ENCODE peak calls at places on chromosome 14, in six cellular contexts. U, N, O, I, X and G are unnamed samples.

GRCh38 chr14:75976838-75977237 is 5.0 kb downstream of the TGFB3 start:
- DNase-seq in U (no peak), N (no peak), O (peak; percentile 29), I (no peak), X (no peak), G (no peak)

GRCh38 chr14:104792945-104793702 is 2.4 kb downstream of the AKT1 start:
- DNase-seq in U (no peak), N (no peak), O (peak; percentile 64), I (no peak), X (peak; percentile 37), G (no peak)

GRCh38 chr14:88551094-88551870 is 3.5 kb downstream of the PTPN21 start:
- DNase-seq in U (peak; percentile 48), N (peak; percentile 82), O (peak; percentile 93), I (peak; percentile 76), X (no peak), G (no peak)

GRCh38 chr14:63656194-63656593 is 14.5 kb upstream of the WDR89 start:
- DNase-seq in U (no peak), N (no peak), O (no peak), I (no peak), X (no peak), G (no peak)

GRCh38 chr14:104143521-104144452 is 5.4 kb downstream of the KIF26A start:
- DNase-seq in U (no peak), N (peak; percentile 53), O (no peak), I (no peak), X (no peak), G (peak; percentile 35)

GRCh38 chr14:101019974-101020710 is 116.6 kb upstream of the RTL1 start:
- DNase-seq in U (no peak), N (peak; percentile 42), O (no peak), I (peak; percentile 1), X (no peak), G (no peak)

GRCh38 chr14:68677476-68677875 is 115.4 kb downstream of the ZFP36L1 start:
- DNase-seq in U (no peak), N (no peak), O (no peak), I (no peak), X (no peak), G (no peak)

GRCh38 chr14:33726685-33727084 is 224.2 kb downstream of the EGLN3 start:
- DNase-seq in U (no peak), N (no peak), O (no peak), I (no peak), X (no peak), G (no peak)

GRCh38 chr14:104280902-104281767 is 142.7 kb downstream of the KIF26A start:
- DNase-seq in U (no peak), N (peak; percentile 56), O (no peak), I (peak; percentile 6), X (no peak), G (no peak)

GRCh38 chr14:89409961-89410360 is 7.1 kb downstream of the FOXN3 start:
- DNase-seq in U (no peak), N (no peak), O (no peak), I (no peak), X (no peak), G (no peak)

GRCh38 chr14:76918751-76919421 is 92.7 kb downstream of the LRRC74A start:
- DNase-seq in U (peak; percentile 91), N (peak; percentile 99), O (peak; percentile 75), I (peak; percentile 95), X (peak; percentile 80), G (no peak)

GRCh38 chr14:104924421-104925213 is at the start of gene PLD4:
- DNase-seq in U (no peak), N (peak; percentile 55), O (no peak), I (no peak), X (no peak), G (no peak)

GRCh38 chr14:24372701-24373416 is 4.9 kb downstream of the NFATC4 start:
- DNase-seq in U (no peak), N (no peak), O (no peak), I (peak; percentile 69), X (peak; percentile 41), G (no peak)

GRCh38 chr14:22979748-22980392 is 2.5 kb downstream of the AJUBA start:
- DNase-seq in U (no peak), N (peak; percentile 61), O (no peak), I (no peak), X (no peak), G (no peak)

GRCh38 chr14:34676516-34677211 is 37.7 kb downstream of the CFL2 start:
- DNase-seq in U (no peak), N (no peak), O (no peak), I (no peak), X (no peak), G (no peak)

GRCh38 chr14:100903672-100904185 is at the start of gene RTL1:
- DNase-seq in U (no peak), N (no peak), O (no peak), I (no peak), X (no peak), G (no peak)

GRCh38 chr14:26846388-26846787 is 248.6 kb upstream of the NOVA1 start:
- DNase-seq in U (no peak), N (no peak), O (no peak), I (no peak), X (no peak), G (no peak)

GRCh38 chr14:34766060-34766459 is 51.7 kb upstream of the CFL2 start:
- DNase-seq in U (no peak), N (no peak), O (no peak), I (no peak), X (no peak), G (no peak)

GRCh38 chr14:88422919-88423318 is 37.5 kb downstream of the SPATA7 start:
- DNase-seq in U (no peak), N (no peak), O (no peak), I (no peak), X (no peak), G (no peak)

GRCh38 chr14:25118671-25119070 is 68.7 kb upstream of the STXBP6 start:
- DNase-seq in U (no peak), N (no peak), O (no peak), I (no peak), X (no peak), G (no peak)

GRCh38 chr14:51823706-51824105 is 36.7 kb upstream of the GNG2 start:
- DNase-seq in U (no peak), N (no peak), O (no peak), I (no peak), X (no peak), G (no peak)

GRCh38 chr14:35107866-35108265 is 13.9 kb downstream of the PPP2R3C start:
- DNase-seq in U (no peak), N (no peak), O (no peak), I (no peak), X (no peak), G (no peak)

GRCh38 chr14:81314443-81315175 is 85.5 kb downstream of the STON2 start:
- DNase-seq in U (no peak), N (no peak), O (no peak), I (no peak), X (no peak), G (no peak)

GRCh38 chr14:49982522-49982951 is 89.7 kb downstream of the ARF6 start:
- DNase-seq in U (no peak), N (peak; percentile 86), O (no peak), I (no peak), X (no peak), G (no peak)
- H3K4me3 ChIP-seq in U (peak overlapping the region; percentile 18), N (peak overlapping the region; percentile 53), O (no peak overlapping the region), I (peak overlapping the region; percentile 38), X (no peak overlapping the region), G (no peak overlapping the region)

GRCh38 chr14:96514694-96515093 is 12.5 kb downstream of the PAPOLA start:
- DNase-seq in U (no peak), N (no peak), O (no peak), I (no peak), X (no peak), G (no peak)
- H3K4me1 ChIP-seq in U (no peaks in the 10 kb centered on the region), N (peaks cover 36% of the 10 kb centered on the region), O (peaks cover 73% of the 10 kb centered on the region), I (peaks cover 92% of the 10 kb centered on the region), X (peaks cover 66% of the 10 kb centered on the region), G (peaks cover 61% of the 10 kb centered on the region)

DNA sequence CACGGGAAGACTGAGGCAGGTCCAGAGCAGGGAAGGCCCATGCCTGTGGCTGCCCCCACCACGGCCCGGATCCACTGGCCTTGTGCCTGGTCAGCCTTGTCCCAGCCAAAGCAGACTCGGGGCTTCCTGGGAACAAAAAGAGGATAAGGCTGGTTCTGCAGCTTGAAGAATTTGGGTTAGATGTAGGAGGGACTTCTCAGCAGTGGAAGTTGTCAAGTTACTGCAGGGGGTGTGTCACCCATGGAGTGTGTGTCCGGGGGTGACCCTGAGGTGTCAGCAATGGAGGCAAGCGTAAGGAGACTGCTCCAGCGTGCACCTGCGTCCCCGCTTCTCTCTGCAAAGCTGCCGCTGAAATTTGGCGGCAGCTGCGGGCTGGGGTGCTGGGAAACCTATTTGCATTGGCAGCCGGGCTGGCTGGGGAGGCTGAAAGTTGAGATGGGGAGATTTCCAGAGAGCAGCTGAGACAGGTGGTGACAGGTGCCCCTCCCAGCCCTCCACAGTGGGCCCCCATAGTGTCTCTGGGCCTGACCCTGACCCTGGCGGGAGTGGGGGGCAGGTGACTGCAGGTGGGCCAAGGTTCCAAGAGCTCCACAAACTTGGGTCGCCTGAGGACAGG is 12.5 kb upstream of the TNFAIP2 start:
- DNase-seq in U (no peak), N (no peak), O (peak; percentile 60), I (no peak), X (no peak), G (no peak)
- H3K4me3 ChIP-seq in U (no peak overlapping the region), N (no peak overlapping the region), O (peak overlapping the region; percentile 56), I (no peak overlapping the region), X (no peak overlapping the region), G (no peak overlapping the region)

GRCh38 chr14:50100824-50101223 is 15.5 kb downstream of the VCPKMT start:
- DNase-seq in U (no peak), N (no peak), O (no peak), I (no peak), X (no peak), G (no peak)
- H3K4me1 ChIP-seq in U (no peaks in the 10 kb centered on the region), N (no peaks in the 10 kb centered on the region), O (no peaks in the 10 kb centered on the region), I (peaks cover 9% of the 10 kb centered on the region), X (peaks cover 3% of the 10 kb centered on the region), G (peaks cover 61% of the 10 kb centered on the region)

GRCh38 chr14:74616996-74617700 is 5.1 kb upstream of the LTBP2 start:
- DNase-seq in U (no peak), N (peak; percentile 78), O (peak; percentile 30), I (no peak), X (no peak), G (no peak)
- H3K4me3 ChIP-seq in U (no peak overlapping the region), N (peak overlapping the region; percentile 7), O (no peak overlapping the region), I (no peak overlapping the region), X (no peak overlapping the region), G (no peak overlapping the region)

GRCh38 chr14:74610199-74610865 is 1.7 kb downstream of the LTBP2 start:
- DNase-seq in U (no peak), N (no peak), O (no peak), I (no peak), X (no peak), G (no peak)
- H3K4me1 ChIP-seq in U (no peaks in the 10 kb centered on the region), N (peaks cover 43% of the 10 kb centered on the region), O (no peaks in the 10 kb centered on the region), I (peaks cover 31% of the 10 kb centered on the region), X (no peaks in the 10 kb centered on the region), G (peaks cover 6% of the 10 kb centered on the region)